ENCODE peak calls at places on chromosomes 5 and 9, in six cellular contexts. One of them, this sample, is unnamed.
A peak's percentile ranks its signal among the peaks of the same experiment; 100 is the strongest.

GRCh38 chr9:24011206-24011605 is 185.2 kb upstream of the ELAVL2 start:
- DNase-seq in fibroblast of lung: no peak
- DNase-seq in cardiac muscle cell: no peak
- DNase-seq in A673: no peak
- DNase-seq in brain microvascular endothelial cell: no peak
- DNase-seq in mammary epithelial cell: no peak
- DNase-seq in this sample: no peak

GRCh38 chr9:84652496-84653081 is 16.9 kb upstream of the NTRK2 start:
- DNase-seq in brain microvascular endothelial cell: no peak
- DNase-seq in cardiac muscle cell: no peak
- DNase-seq in mammary epithelial cell: no peak
- DNase-seq in A673: peak; percentile 32
- DNase-seq in fibroblast of lung: peak; percentile 3
- DNase-seq in this sample: no peak

GRCh38 chr5:27020965-27021364 is 17.4 kb downstream of the CDH9 start:
- DNase-seq in A673: peak; percentile 31
- DNase-seq in mammary epithelial cell: peak; percentile 23
- DNase-seq in cardiac muscle cell: peak; percentile 63
- DNase-seq in brain microvascular endothelial cell: no peak
- DNase-seq in fibroblast of lung: peak; percentile 8
- DNase-seq in this sample: no peak

GRCh38 chr9:107051392-107051791 is 188.4 kb downstream of the ZNF462 start:
- DNase-seq in mammary epithelial cell: no peak
- DNase-seq in cardiac muscle cell: no peak
- DNase-seq in fibroblast of lung: peak; percentile 5
- DNase-seq in brain microvascular endothelial cell: no peak
- DNase-seq in A673: no peak
- DNase-seq in this sample: no peak

GRCh38 chr5:9546973-9547947 is 1.4 kb upstream of the SEMA5A start:
- DNase-seq in brain microvascular endothelial cell: peak; percentile 60
- DNase-seq in A673: no peak
- DNase-seq in cardiac muscle cell: peak; percentile 76
- DNase-seq in fibroblast of lung: peak; percentile 82
- DNase-seq in mammary epithelial cell: peak; percentile 60
- DNase-seq in this sample: peak; percentile 73

GRCh38 chr5:103849934-103850333 is 287.3 kb upstream of the NUDT12 start:
- DNase-seq in fibroblast of lung: peak; percentile 95
- DNase-seq in brain microvascular endothelial cell: peak; percentile 95
- DNase-seq in mammary epithelial cell: peak; percentile 92
- DNase-seq in A673: no peak
- DNase-seq in cardiac muscle cell: peak; percentile 5
- DNase-seq in this sample: no peak

GRCh38 chr5:93433422-93433821 is 147.6 kb downstream of the NR2F1-AS1 start:
- DNase-seq in cardiac muscle cell: peak; percentile 86
- DNase-seq in brain microvascular endothelial cell: peak; percentile 82
- DNase-seq in A673: no peak
- DNase-seq in mammary epithelial cell: peak; percentile 85
- DNase-seq in fibroblast of lung: peak; percentile 75
- DNase-seq in this sample: no peak

GRCh38 chr5:180910735-180911134 is 11.8 kb downstream of the BTNL8 start:
- DNase-seq in A673: no peak
- DNase-seq in cardiac muscle cell: peak; percentile 6
- DNase-seq in mammary epithelial cell: peak; percentile 29
- DNase-seq in fibroblast of lung: no peak
- DNase-seq in brain microvascular endothelial cell: no peak
- DNase-seq in this sample: no peak

GRCh38 chr5:143456952-143457547 is 53.6 kb upstream of the NR3C1 start:
- DNase-seq in mammary epithelial cell: peak; percentile 53
- DNase-seq in cardiac muscle cell: peak; percentile 59
- DNase-seq in brain microvascular endothelial cell: peak; percentile 43
- DNase-seq in fibroblast of lung: peak; percentile 56
- DNase-seq in A673: no peak
- DNase-seq in this sample: no peak

GRCh38 chr5:20276061-20276958 is 288.3 kb upstream of the CDH18 start:
- DNase-seq in mammary epithelial cell: peak; percentile 93
- DNase-seq in fibroblast of lung: peak; percentile 96
- DNase-seq in brain microvascular endothelial cell: no peak
- DNase-seq in A673: no peak
- DNase-seq in cardiac muscle cell: peak; percentile 74
- DNase-seq in this sample: no peak

GRCh38 chr9:3894764-3895163 is 369.0 kb upstream of the RFX3 start:
- DNase-seq in brain microvascular endothelial cell: peak; percentile 95
- DNase-seq in fibroblast of lung: peak; percentile 93
- DNase-seq in A673: no peak
- DNase-seq in cardiac muscle cell: peak; percentile 76
- DNase-seq in mammary epithelial cell: no peak
- DNase-seq in this sample: no peak

GRCh38 chr9:34454571-34455065 is 3.8 kb downstream of the FAM219A start:
- DNase-seq in cardiac muscle cell: peak; percentile 55
- DNase-seq in A673: peak; percentile 87
- DNase-seq in fibroblast of lung: peak; percentile 40
- DNase-seq in mammary epithelial cell: peak; percentile 80
- DNase-seq in brain microvascular endothelial cell: peak; percentile 79
- DNase-seq in this sample: no peak

GRCh38 chr5:142770650-142771609 is 753 bp downstream of the ARHGAP26 start:
- DNase-seq in cardiac muscle cell: peak; percentile 35
- DNase-seq in A673: peak; percentile 68
- DNase-seq in fibroblast of lung: peak; percentile 36
- DNase-seq in mammary epithelial cell: peak; percentile 67
- DNase-seq in brain microvascular endothelial cell: peak; percentile 39
- DNase-seq in this sample: peak; percentile 83

GRCh38 chr9:105252405-105252756 is 7.9 kb downstream of the SLC44A1 start:
- DNase-seq in brain microvascular endothelial cell: no peak
- DNase-seq in mammary epithelial cell: no peak
- DNase-seq in cardiac muscle cell: no peak
- DNase-seq in fibroblast of lung: no peak
- DNase-seq in A673: no peak
- DNase-seq in this sample: no peak

GRCh38 chr5:129448654-129449053 is 11.4 kb upstream of the ADAMTS19 start:
- DNase-seq in fibroblast of lung: no peak
- DNase-seq in cardiac muscle cell: no peak
- DNase-seq in mammary epithelial cell: no peak
- DNase-seq in A673: no peak
- DNase-seq in brain microvascular endothelial cell: no peak
- DNase-seq in this sample: no peak

GRCh38 chr5:1298723-1299510 is 4.0 kb upstream of the TERT start:
- DNase-seq in fibroblast of lung: no peak
- DNase-seq in mammary epithelial cell: no peak
- DNase-seq in A673: no peak
- DNase-seq in cardiac muscle cell: no peak
- DNase-seq in brain microvascular endothelial cell: no peak
- DNase-seq in this sample: no peak

GRCh38 chr9:37451628-37452027 is 13.6 kb downstream of the ZBTB5 start:
- DNase-seq in brain microvascular endothelial cell: no peak
- DNase-seq in mammary epithelial cell: no peak
- DNase-seq in cardiac muscle cell: no peak
- DNase-seq in fibroblast of lung: no peak
- DNase-seq in A673: no peak
- DNase-seq in this sample: peak; percentile 16

GRCh38 chr9:5442400-5443011 is 4.8 kb upstream of the PLGRKT start:
- DNase-seq in mammary epithelial cell: peak; percentile 49
- DNase-seq in cardiac muscle cell: peak; percentile 73
- DNase-seq in brain microvascular endothelial cell: peak; percentile 41
- DNase-seq in A673: peak; percentile 61
- DNase-seq in fibroblast of lung: peak; percentile 50
- DNase-seq in this sample: no peak

GRCh38 chr9:4832786-4833579 is 40.2 kb downstream of the RCL1 start:
- DNase-seq in fibroblast of lung: peak; percentile 100
- DNase-seq in brain microvascular endothelial cell: peak; percentile 98
- DNase-seq in mammary epithelial cell: peak; percentile 99
- DNase-seq in cardiac muscle cell: peak; percentile 92
- DNase-seq in A673: no peak
- DNase-seq in this sample: no peak

GRCh38 chr9:2439957-2440356 is 181.6 kb upstream of the VLDLR start:
- DNase-seq in mammary epithelial cell: no peak
- DNase-seq in brain microvascular endothelial cell: no peak
- DNase-seq in fibroblast of lung: no peak
- DNase-seq in A673: no peak
- DNase-seq in cardiac muscle cell: no peak
- DNase-seq in this sample: no peak
- H3K4me3 ChIP-seq in mammary epithelial cell: no peak overlapping the region
- H3K4me3 ChIP-seq in brain microvascular endothelial cell: no peak overlapping the region
- H3K4me3 ChIP-seq in fibroblast of lung: no peak overlapping the region
- H3K4me3 ChIP-seq in A673: no peak overlapping the region
- H3K4me3 ChIP-seq in cardiac muscle cell: no peak overlapping the region
- H3K4me3 ChIP-seq in this sample: no peak overlapping the region

GRCh38 chr5:36686881-36687280 is 80.5 kb downstream of the SLC1A3 start:
- DNase-seq in A673: no peak
- DNase-seq in fibroblast of lung: no peak
- DNase-seq in cardiac muscle cell: no peak
- DNase-seq in mammary epithelial cell: no peak
- DNase-seq in brain microvascular endothelial cell: no peak
- DNase-seq in this sample: no peak
- TF ChIP-seq CTCF in A673: no peak
- TF ChIP-seq CTCF in fibroblast of lung: no peak
- TF ChIP-seq CTCF in cardiac muscle cell: no peak
- TF ChIP-seq CTCF in mammary epithelial cell: no peak
- TF ChIP-seq CTCF in brain microvascular endothelial cell: no peak
- TF ChIP-seq CTCF in this sample: no peak

GRCh38 chr9:135884328-135885035 is 22.9 kb downstream of the CAMSAP1 start:
- DNase-seq in fibroblast of lung: peak; percentile 68
- DNase-seq in A673: no peak
- DNase-seq in mammary epithelial cell: no peak
- DNase-seq in brain microvascular endothelial cell: no peak
- DNase-seq in cardiac muscle cell: peak; percentile 29
- DNase-seq in this sample: no peak
- H3K36me3 ChIP-seq in fibroblast of lung: peaks cover 3% of the 10 kb centered on the region
- H3K36me3 ChIP-seq in A673: no peaks in the 10 kb centered on the region
- H3K36me3 ChIP-seq in mammary epithelial cell: no peaks in the 10 kb centered on the region
- H3K36me3 ChIP-seq in brain microvascular endothelial cell: no peaks in the 10 kb centered on the region
- H3K36me3 ChIP-seq in cardiac muscle cell: no peaks in the 10 kb centered on the region
- H3K36me3 ChIP-seq in this sample: no peaks in the 10 kb centered on the region

DNA sequence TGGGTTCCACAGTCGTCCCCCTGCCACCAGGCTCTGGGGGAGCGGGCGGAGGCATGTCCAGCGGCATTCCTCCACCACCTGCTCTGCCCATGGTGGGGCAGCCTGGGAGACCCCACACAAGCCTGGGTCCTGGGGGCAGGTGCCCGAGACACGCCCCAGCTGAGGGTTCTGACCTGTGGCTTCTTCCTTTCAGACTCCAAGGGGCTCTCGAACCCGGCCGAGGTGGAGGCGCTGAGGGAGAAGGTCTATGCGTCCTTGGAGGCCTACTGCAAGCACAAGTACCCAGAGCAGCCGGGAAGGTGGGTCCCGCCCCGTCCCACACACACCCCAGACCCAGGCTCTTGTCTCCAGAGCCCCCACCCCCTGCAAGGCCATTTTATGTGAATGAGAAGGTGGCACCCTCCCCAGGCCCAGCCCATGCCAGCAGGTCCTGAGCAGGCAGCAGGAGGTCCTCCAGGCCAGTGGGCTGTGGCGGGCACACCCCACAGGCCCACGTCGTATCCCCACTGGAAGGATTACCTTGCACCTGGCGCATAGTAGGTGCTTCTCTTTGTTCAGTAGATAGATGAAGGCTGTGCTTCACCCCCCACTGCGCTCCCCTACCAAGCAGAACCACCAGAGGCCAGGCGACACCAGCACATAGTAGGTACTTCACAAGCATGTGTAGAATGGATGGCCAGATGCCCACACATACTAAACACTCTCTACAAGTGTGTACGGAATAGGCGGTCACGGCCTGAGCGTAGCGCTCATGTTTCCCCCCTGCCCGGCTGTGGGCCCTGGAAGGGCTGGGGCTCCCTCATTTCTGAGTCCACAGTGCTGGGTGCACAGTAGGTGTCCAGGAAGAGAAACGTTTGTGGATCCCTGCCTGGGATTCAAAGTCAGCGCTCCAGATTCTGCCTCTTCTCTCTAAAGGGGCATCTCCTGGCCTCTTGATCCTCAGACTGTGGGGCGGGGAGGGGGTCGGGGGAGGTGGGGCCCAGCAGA is 107.9 kb downstream of the RXRA start:
- DNase-seq in A673: no peak
- DNase-seq in fibroblast of lung: peak; percentile 10
- DNase-seq in mammary epithelial cell: no peak
- DNase-seq in cardiac muscle cell: no peak
- DNase-seq in brain microvascular endothelial cell: no peak
- DNase-seq in this sample: no peak
- H3K4me3 ChIP-seq in A673: no peak overlapping the region
- H3K4me3 ChIP-seq in fibroblast of lung: no peak overlapping the region
- H3K4me3 ChIP-seq in mammary epithelial cell: no peak overlapping the region
- H3K4me3 ChIP-seq in cardiac muscle cell: no peak overlapping the region
- H3K4me3 ChIP-seq in brain microvascular endothelial cell: no peak overlapping the region
- H3K4me3 ChIP-seq in this sample: no peak overlapping the region

GRCh38 chr5:115354246-115354645 is 57.8 kb upstream of the CCDC112 start:
- DNase-seq in fibroblast of lung: no peak
- DNase-seq in A673: no peak
- DNase-seq in brain microvascular endothelial cell: no peak
- DNase-seq in mammary epithelial cell: no peak
- DNase-seq in cardiac muscle cell: no peak
- DNase-seq in this sample: no peak
- TF ChIP-seq CTCF in fibroblast of lung: no peak
- TF ChIP-seq CTCF in A673: no peak
- TF ChIP-seq CTCF in brain microvascular endothelial cell: no peak
- TF ChIP-seq CTCF in mammary epithelial cell: no peak
- TF ChIP-seq CTCF in cardiac muscle cell: no peak
- TF ChIP-seq CTCF in this sample: no peak

GRCh38 chr5:172853355-172853975 is 19.4 kb downstream of the ERGIC1 start:
- DNase-seq in brain microvascular endothelial cell: no peak
- DNase-seq in cardiac muscle cell: peak; percentile 72
- DNase-seq in A673: no peak
- DNase-seq in mammary epithelial cell: no peak
- DNase-seq in fibroblast of lung: peak; percentile 29
- DNase-seq in this sample: no peak
- H3K36me3 ChIP-seq in brain microvascular endothelial cell: peaks cover 9% of the 10 kb centered on the region
- H3K36me3 ChIP-seq in cardiac muscle cell: no peaks in the 10 kb centered on the region
- H3K36me3 ChIP-seq in A673: no peaks in the 10 kb centered on the region
- H3K36me3 ChIP-seq in mammary epithelial cell: no peaks in the 10 kb centered on the region
- H3K36me3 ChIP-seq in fibroblast of lung: peaks cover 2% of the 10 kb centered on the region
- H3K36me3 ChIP-seq in this sample: no peaks in the 10 kb centered on the region

GRCh38 chr5:60677831-60678664 is 21.9 kb downstream of the DEPDC1B start:
- DNase-seq in cardiac muscle cell: peak; percentile 74
- DNase-seq in A673: peak; percentile 46
- DNase-seq in mammary epithelial cell: peak; percentile 37
- DNase-seq in brain microvascular endothelial cell: no peak
- DNase-seq in fibroblast of lung: peak; percentile 36
- DNase-seq in this sample: no peak
- H3K4me3 ChIP-seq in cardiac muscle cell: no peak overlapping the region
- H3K4me3 ChIP-seq in A673: no peak overlapping the region
- H3K4me3 ChIP-seq in mammary epithelial cell: no peak overlapping the region
- H3K4me3 ChIP-seq in brain microvascular endothelial cell: no peak overlapping the region
- H3K4me3 ChIP-seq in fibroblast of lung: no peak overlapping the region
- H3K4me3 ChIP-seq in this sample: no peak overlapping the region

GRCh38 chr5:80654391-80655230 is at the start of the genes DHFR and MSH3:
- DNase-seq in brain microvascular endothelial cell: peak; percentile 69
- DNase-seq in cardiac muscle cell: peak; percentile 92
- DNase-seq in A673: peak; percentile 95
- DNase-seq in fibroblast of lung: peak; percentile 88
- DNase-seq in mammary epithelial cell: peak; percentile 91
- DNase-seq in this sample: peak; percentile 89
- TF ChIP-seq CTCF in brain microvascular endothelial cell: no peak
- TF ChIP-seq CTCF in cardiac muscle cell: no peak
- TF ChIP-seq CTCF in A673: no peak
- TF ChIP-seq CTCF in fibroblast of lung: no peak
- TF ChIP-seq CTCF in mammary epithelial cell: peak; percentile 41
- TF ChIP-seq CTCF in this sample: no peak

This sample was measured in ascending aorta.